ENCODE peak calls at places on chromosomes 6 and 20, in four cellular contexts. One of them, this sample, is unnamed.

GRCh38 chr6:152863618-152864326 is 113.2 kb downstream of the VIP start:
- DNase-seq in HepG2: peak; percentile 74
- DNase-seq in K562: peak; percentile 48
- DNase-seq in GM12878: peak; percentile 8
- DNase-seq in this sample: peak; percentile 53

GRCh38 chr6:1970151-1970561 is 275.2 kb downstream of the GMDS start:
- DNase-seq in K562: no peak
- DNase-seq in GM12878: no peak
- DNase-seq in HepG2: no peak
- DNase-seq in this sample: no peak

GRCh38 chr6:35048631-35049083 is 92.5 kb downstream of the TCP11 start:
- DNase-seq in HepG2: no peak
- DNase-seq in K562: no peak
- DNase-seq in GM12878: no peak
- DNase-seq in this sample: no peak

GRCh38 chr6:31968326-31968725 is 3.6 kb downstream of the DXO start:
- DNase-seq in K562: no peak
- DNase-seq in GM12878: no peak
- DNase-seq in HepG2: no peak
- DNase-seq in this sample: no peak

GRCh38 chr20:8251201-8251575 is 119.1 kb downstream of the PLCB1 start:
- DNase-seq in K562: no peak
- DNase-seq in GM12878: no peak
- DNase-seq in HepG2: no peak
- DNase-seq in this sample: no peak

GRCh38 chr6:14925627-14926026 is 320.2 kb upstream of the JARID2 start:
- DNase-seq in K562: no peak
- DNase-seq in HepG2: no peak
- DNase-seq in GM12878: no peak
- DNase-seq in this sample: no peak

GRCh38 chr20:46739441-46740213 is 30.2 kb downstream of the SLC2A10 start:
- DNase-seq in GM12878: no peak
- DNase-seq in HepG2: no peak
- DNase-seq in K562: no peak
- DNase-seq in this sample: no peak

GRCh38 chr6:79733388-79733787 is 102.3 kb downstream of the SH3BGRL2 start:
- DNase-seq in K562: no peak
- DNase-seq in GM12878: no peak
- DNase-seq in HepG2: no peak
- DNase-seq in this sample: no peak

GRCh38 chr6:106547053-106547414 is 82.3 kb downstream of the RTN4IP1 start:
- DNase-seq in GM12878: no peak
- DNase-seq in HepG2: peak; percentile 15
- DNase-seq in K562: no peak
- DNase-seq in this sample: no peak

GRCh38 chr6:125307150-125307838 is 5.5 kb upstream of the HDDC2 start:
- DNase-seq in K562: peak; percentile 73
- DNase-seq in GM12878: no peak
- DNase-seq in HepG2: peak; percentile 33
- DNase-seq in this sample: no peak

GRCh38 chr6:56230976-56231566 is 16.3 kb downstream of the COL21A1 start:
- DNase-seq in HepG2: no peak
- DNase-seq in GM12878: no peak
- DNase-seq in K562: no peak
- DNase-seq in this sample: no peak

GRCh38 chr6:67608099-67608749 is 1026.9 kb upstream of the ADGRB3 start:
- DNase-seq in K562: no peak
- DNase-seq in GM12878: no peak
- DNase-seq in HepG2: no peak
- DNase-seq in this sample: no peak

GRCh38 chr6:103027532-103027931 is 1634.0 kb downstream of the GRIK2 start:
- DNase-seq in K562: no peak
- DNase-seq in HepG2: no peak
- DNase-seq in GM12878: no peak
- DNase-seq in this sample: no peak

GRCh38 chr6:19898141-19898740 is 61.1 kb downstream of the ID4 start:
- DNase-seq in HepG2: no peak
- DNase-seq in K562: no peak
- DNase-seq in GM12878: no peak
- DNase-seq in this sample: no peak

GRCh38 chr6:150528648-150529285 is 70.9 kb upstream of the PLEKHG1 start:
- DNase-seq in HepG2: no peak
- DNase-seq in K562: no peak
- DNase-seq in GM12878: no peak
- DNase-seq in this sample: peak; percentile 77

GRCh38 chr6:88867841-88868558 is 95.4 kb downstream of the RNGTT start:
- DNase-seq in K562: no peak
- DNase-seq in HepG2: no peak
- DNase-seq in GM12878: no peak
- DNase-seq in this sample: no peak

GRCh38 chr6:61745994-61746393 is 540.0 kb downstream of the KHDRBS2 start:
- DNase-seq in HepG2: no peak
- DNase-seq in GM12878: no peak
- DNase-seq in K562: no peak
- DNase-seq in this sample: no peak

GRCh38 chr6:144263786-144264185 is 21.3 kb upstream of the UTRN start:
- DNase-seq in K562: no peak
- DNase-seq in GM12878: no peak
- DNase-seq in HepG2: no peak
- DNase-seq in this sample: no peak

GRCh38 chr6:104579464-104579863 is 280.3 kb downstream of the HACE1 start:
- DNase-seq in K562: no peak
- DNase-seq in HepG2: no peak
- DNase-seq in GM12878: no peak
- DNase-seq in this sample: no peak

GRCh38 chr20:25279403-25279802 is 31.5 kb downstream of the PYGB start:
- DNase-seq in GM12878: no peak
- DNase-seq in K562: no peak
- DNase-seq in HepG2: no peak
- DNase-seq in this sample: no peak

GRCh38 chr6:125170376-125170775 is 16.8 kb downstream of the TPD52L1 start:
- DNase-seq in HepG2: no peak
- DNase-seq in K562: no peak
- DNase-seq in GM12878: no peak
- DNase-seq in this sample: no peak

GRCh38 chr6:42269553-42269952 is 51.9 kb upstream of the MRPS10 start:
- DNase-seq in HepG2: no peak
- DNase-seq in K562: no peak
- DNase-seq in GM12878: peak; percentile 83
- DNase-seq in this sample: no peak

GRCh38 chr6:134331255-134331654 is 13.3 kb upstream of the SGK1 start:
- DNase-seq in K562: no peak
- DNase-seq in GM12878: no peak
- DNase-seq in HepG2: no peak
- DNase-seq in this sample: no peak
- TF ChIP-seq TARDBP in K562: no peak
- TF ChIP-seq TARDBP in GM12878: no peak
- TF ChIP-seq TARDBP in HepG2: no peak
- TF ChIP-seq TARDBP in this sample: no peak

GRCh38 chr6:44169886-44170570 is 11.4 kb downstream of the CAPN11 start:
- DNase-seq in GM12878: no peak
- DNase-seq in K562: no peak
- DNase-seq in HepG2: no peak
- DNase-seq in this sample: no peak
- TF ChIP-seq TARDBP in GM12878: no peak
- TF ChIP-seq TARDBP in K562: no peak
- TF ChIP-seq TARDBP in HepG2: no peak
- TF ChIP-seq TARDBP in this sample: no peak

GRCh38 chr6:45884336-45884735 is 131.3 kb downstream of the CLIC5 start:
- DNase-seq in K562: peak; percentile 33
- DNase-seq in GM12878: no peak
- DNase-seq in HepG2: no peak
- DNase-seq in this sample: no peak

GRCh38 chr6:45877970-45878590 is 137.6 kb downstream of the CLIC5 start:
- DNase-seq in GM12878: no peak
- DNase-seq in K562: no peak
- DNase-seq in HepG2: no peak
- DNase-seq in this sample: no peak

GRCh38 chr6:45881705-45882435 is 133.8 kb downstream of the CLIC5 start:
- DNase-seq in GM12878: no peak
- DNase-seq in HepG2: no peak
- DNase-seq in K562: no peak
- DNase-seq in this sample: no peak

GRCh38 chr6:45882671-45883070 is 133.0 kb downstream of the CLIC5 start:
- DNase-seq in GM12878: no peak
- DNase-seq in K562: no peak
- DNase-seq in HepG2: no peak
- DNase-seq in this sample: no peak

GRCh38 chr6:45880139-45880538 is 135.5 kb downstream of the CLIC5 start:
- DNase-seq in HepG2: peak; percentile 56
- DNase-seq in GM12878: no peak
- DNase-seq in K562: no peak
- DNase-seq in this sample: no peak
- TF ChIP-seq TARDBP in HepG2: no peak
- TF ChIP-seq TARDBP in GM12878: no peak
- TF ChIP-seq TARDBP in K562: no peak
- TF ChIP-seq TARDBP in this sample: no peak

GRCh38 chr20:13870349-13870748 is 85.5 kb downstream of the NDUFAF5 start:
- DNase-seq in HepG2: peak; percentile 21
- DNase-seq in K562: no peak
- DNase-seq in GM12878: no peak
- DNase-seq in this sample: no peak

GRCh38 chr20:13863244-13863643 is 78.4 kb downstream of the NDUFAF5 start:
- DNase-seq in HepG2: no peak
- DNase-seq in GM12878: no peak
- DNase-seq in K562: no peak
- DNase-seq in this sample: no peak

GRCh38 chr20:13865825-13866351 is 81.1 kb downstream of the NDUFAF5 start:
- DNase-seq in HepG2: no peak
- DNase-seq in K562: no peak
- DNase-seq in GM12878: no peak
- DNase-seq in this sample: no peak

GRCh38 chr20:13865156-13865555 is 80.3 kb downstream of the NDUFAF5 start:
- DNase-seq in K562: no peak
- DNase-seq in GM12878: no peak
- DNase-seq in HepG2: no peak
- DNase-seq in this sample: no peak

DNA sequence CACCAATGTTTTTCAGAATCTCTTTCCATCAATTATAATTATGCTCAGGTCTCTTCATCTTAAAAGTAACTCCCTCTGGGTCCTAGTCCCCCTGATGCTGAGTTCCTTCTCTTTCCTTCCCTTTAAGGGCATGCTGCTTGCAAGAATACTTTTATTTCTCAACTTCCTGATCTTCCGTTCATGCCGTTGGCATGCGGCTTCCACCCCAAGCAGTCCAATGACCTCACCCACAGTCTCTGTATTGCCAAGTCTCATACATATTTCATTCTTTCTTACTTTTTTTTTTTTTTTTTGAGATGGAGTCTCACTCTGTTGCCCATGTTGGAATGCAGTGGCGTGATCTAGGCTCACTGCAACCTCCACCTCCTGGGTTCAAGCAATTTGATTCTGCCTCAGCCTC is 83.5 kb downstream of the NDUFAF5 start:
- DNase-seq in GM12878: no peak
- DNase-seq in HepG2: no peak
- DNase-seq in K562: no peak
- DNase-seq in this sample: no peak
- TF ChIP-seq TARDBP in GM12878: no peak
- TF ChIP-seq TARDBP in HepG2: no peak
- TF ChIP-seq TARDBP in K562: no peak
- TF ChIP-seq TARDBP in this sample: no peak

GRCh38 chr6:96015321-96015790 is 418 bp upstream of the FUT9 start:
- DNase-seq in GM12878: no peak
- DNase-seq in K562: no peak
- DNase-seq in HepG2: no peak
- DNase-seq in this sample: no peak

GRCh38 chr6:96014846-96015245 is 928 bp upstream of the FUT9 start:
- DNase-seq in K562: no peak
- DNase-seq in HepG2: no peak
- DNase-seq in GM12878: no peak
- DNase-seq in this sample: no peak

GRCh38 chr6:96013531-96013930 is 2.2 kb upstream of the FUT9 start:
- DNase-seq in HepG2: no peak
- DNase-seq in K562: no peak
- DNase-seq in GM12878: no peak
- DNase-seq in this sample: no peak

GRCh38 chr6:96016781-96017180 is 1.0 kb downstream of the FUT9 start:
- DNase-seq in GM12878: no peak
- DNase-seq in K562: no peak
- DNase-seq in HepG2: no peak
- DNase-seq in this sample: no peak

GRCh38 chr6:96015791-96016776 is at the start of gene FUT9:
- DNase-seq in K562: no peak
- DNase-seq in GM12878: no peak
- DNase-seq in HepG2: no peak
- DNase-seq in this sample: peak; percentile 10
- TF ChIP-seq TARDBP in K562: no peak
- TF ChIP-seq TARDBP in GM12878: no peak
- TF ChIP-seq TARDBP in HepG2: no peak
- TF ChIP-seq TARDBP in this sample: no peak

GRCh38 chr20:64090165-64090564 is 6.0 kb upstream of the LKAAEAR1 start:
- DNase-seq in GM12878: no peak
- DNase-seq in HepG2: no peak
- DNase-seq in K562: peak; percentile 54
- DNase-seq in this sample: peak; percentile 39

GRCh38 chr20:64093013-64093503 is 8.9 kb upstream of the LKAAEAR1 start:
- DNase-seq in HepG2: peak; percentile 64
- DNase-seq in GM12878: no peak
- DNase-seq in K562: peak; percentile 32
- DNase-seq in this sample: no peak

GRCh38 chr20:64092258-64093012 is 8.2 kb upstream of the LKAAEAR1 start:
- DNase-seq in HepG2: no peak
- DNase-seq in K562: no peak
- DNase-seq in GM12878: no peak
- DNase-seq in this sample: no peak

GRCh38 chr20:64091340-64091739 is 7.1 kb upstream of the LKAAEAR1 start:
- DNase-seq in GM12878: no peak
- DNase-seq in K562: no peak
- DNase-seq in HepG2: no peak
- DNase-seq in this sample: no peak

GRCh38 chr20:64091762-64092161 is 7.6 kb upstream of the LKAAEAR1 start:
- DNase-seq in K562: peak; percentile 59
- DNase-seq in HepG2: no peak
- DNase-seq in GM12878: no peak
- DNase-seq in this sample: no peak
- TF ChIP-seq TARDBP in K562: no peak
- TF ChIP-seq TARDBP in HepG2: no peak
- TF ChIP-seq TARDBP in GM12878: no peak
- TF ChIP-seq TARDBP in this sample: no peak

DNA sequence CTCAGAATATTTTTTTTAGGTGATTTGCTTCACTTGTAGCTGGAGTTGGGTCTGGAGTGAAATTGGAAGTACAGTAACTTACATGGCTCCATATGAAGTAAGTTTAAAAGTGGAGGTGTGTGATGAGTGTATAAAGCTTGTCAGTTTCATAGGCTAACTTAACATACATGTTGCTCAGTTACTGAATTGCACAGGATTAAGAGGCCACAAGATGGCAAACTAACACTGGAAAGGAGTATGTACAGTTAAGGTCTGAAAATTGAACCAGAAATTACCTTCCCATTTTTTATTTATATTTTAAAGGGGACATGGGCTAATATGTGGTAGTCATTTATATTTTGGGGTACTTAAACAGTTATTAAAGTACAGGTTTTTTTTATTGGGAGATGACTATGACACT is 45.3 kb upstream of the SMIM8 start:
- DNase-seq in HepG2: peak; percentile 22
- DNase-seq in K562: no peak
- DNase-seq in GM12878: no peak
- DNase-seq in this sample: peak; percentile 14
- TF ChIP-seq TARDBP in HepG2: no peak
- TF ChIP-seq TARDBP in K562: no peak
- TF ChIP-seq TARDBP in GM12878: no peak
- TF ChIP-seq TARDBP in this sample: no peak

GRCh38 chr6:142839686-142840040 is 105.3 kb downstream of the HIVEP2 start:
- DNase-seq in GM12878: no peak
- DNase-seq in HepG2: no peak
- DNase-seq in K562: no peak
- DNase-seq in this sample: no peak
- TF ChIP-seq TARDBP in GM12878: no peak
- TF ChIP-seq TARDBP in HepG2: no peak
- TF ChIP-seq TARDBP in K562: no peak
- TF ChIP-seq TARDBP in this sample: no peak